ENCODE peak calls at places on chromosomes 2 and 18, in four cellular contexts. X, Z, G and W are unnamed samples. For H3K9me3, the result is how much of the 10 kb centered on the place peaks cover.

GRCh38 chr2:240644171-240644651 is 18.9 kb downstream of the GPR35 start:
- DNase-seq in G (no peak), X (no peak), Z (no peak), W (no peak)

GRCh38 chr2:202064206-202064880 is 8.7 kb upstream of the KIAA2012 start:
- DNase-seq in X (no peak), G (no peak), Z (no peak), W (no peak)

GRCh38 chr2:70854416-70854815 is 18.8 kb upstream of the CD207 start:
- DNase-seq in Z (no peak), G (no peak), X (no peak), W (no peak)

GRCh38 chr18:449374-449773 is 51.1 kb downstream of the COLEC12 start:
- DNase-seq in X (no peak), Z (no peak), G (no peak), W (no peak)

GRCh38 chr18:7592305-7593071 is 25.4 kb downstream of the PTPRM start:
- DNase-seq in G (no peak), X (no peak), Z (no peak), W (no peak)

GRCh38 chr2:225328192-225328591 is 71.3 kb upstream of the NYAP2 start:
- DNase-seq in Z (no peak), G (no peak), X (no peak), W (no peak)

GRCh38 chr18:27419646-27420045 is 234.5 kb upstream of the CHST9 start:
- DNase-seq in Z (no peak), X (no peak), G (no peak), W (no peak)

GRCh38 chr2:230956827-230957755 is 32.0 kb upstream of the GPR55 start:
- DNase-seq in Z (no peak), X (peak), G (no peak), W (no peak)

GRCh38 chr18:46481048-46481846 is 175.8 kb downstream of the LOXHD1 start:
- DNase-seq in X (peak), Z (no peak), G (no peak), W (peak)

GRCh38 chr2:109164739-109165221 is 35.8 kb downstream of the SH3RF3 start:
- DNase-seq in G (peak), X (no peak), Z (no peak), W (no peak)

GRCh38 chr18:7755753-7756475 is 188.8 kb downstream of the PTPRM start:
- DNase-seq in X (no peak), G (no peak), Z (no peak), W (no peak)

GRCh38 chr2:172101707-172102158 is 967 bp downstream of the DLX2 start:
- DNase-seq in X (no peak), Z (no peak), G (no peak), W (no peak)

GRCh38 chr2:105439130-105439529 is 40.3 kb upstream of the FHL2 start:
- DNase-seq in G (no peak), X (no peak), Z (no peak), W (no peak)

GRCh38 chr2:9806656-9807055 is 36.6 kb upstream of the TAF1B start:
- DNase-seq in G (peak), Z (no peak), X (no peak), W (no peak)

GRCh38 chr18:63427566-63427965 is 5.3 kb upstream of the VPS4B start:
- DNase-seq in G (no peak), Z (no peak), X (peak), W (no peak)

GRCh38 chr2:228543117-228543516 is 361.6 kb upstream of the SPHKAP start:
- DNase-seq in G (no peak), X (no peak), Z (no peak), W (no peak)

GRCh38 chr18:59918320-59918755 is 18.5 kb downstream of the PMAIP1 start:
- DNase-seq in G (no peak), Z (no peak), X (peak), W (no peak)

GRCh38 chr2:198863655-198864054 is 594.1 kb downstream of the SATB2 start:
- DNase-seq in Z (no peak), G (no peak), X (no peak), W (no peak)

GRCh38 chr2:223297788-223298187 is 245.8 kb downstream of the KCNE4 start:
- DNase-seq in Z (no peak), G (no peak), X (no peak), W (no peak)

GRCh38 chr18:25467226-25468065 is 115.5 kb upstream of the ZNF521 start:
- DNase-seq in Z (no peak), G (peak), X (no peak), W (no peak)

GRCh38 chr2:173090973-173091660 is 15.5 kb downstream of the MAP3K20 start:
- DNase-seq in Z (no peak), X (no peak), G (no peak), W (no peak)

GRCh38 chr2:72104821-72105588 is 42.7 kb downstream of the CYP26B1 start:
- DNase-seq in X (no peak), Z (no peak), G (no peak), W (no peak)

GRCh38 chr18:32772580-32773186 is at the start of gene KLHL14:
- DNase-seq in X (no peak), G (no peak), Z (no peak), W (no peak)

GRCh38 chr2:225041871-225042799 is at the start of gene DOCK10:
- DNase-seq in G (no peak), X (peak), Z (peak), W (peak)

GRCh38 chr2:55901941-55902340 is 21.6 kb downstream of the EFEMP1 start:
- DNase-seq in Z (no peak), G (no peak), X (no peak), W (no peak)

GRCh38 chr2:6384341-6384740 is 481.4 kb downstream of the CMPK2 start:
- DNase-seq in G (no peak), Z (no peak), X (peak), W (no peak)

GRCh38 chr2:58107803-58108710 is 61.5 kb downstream of the VRK2 start:
- DNase-seq in Z (no peak), G (no peak), X (no peak), W (no peak)

GRCh38 chr2:24855703-24856102 is 62.5 kb downstream of the CENPO start:
- DNase-seq in X (no peak), Z (no peak), G (peak), W (no peak)

GRCh38 chr2:28274911-28275685 is 117.6 kb upstream of the FOSL2 start:
- DNase-seq in Z (no peak), G (peak), X (peak), W (no peak)

GRCh38 chr2:173972636-173973035 is 7.5 kb upstream of the SP3 start:
- DNase-seq in G (no peak), Z (no peak), X (no peak), W (no peak)

GRCh38 chr18:7002107-7002506 is 115.5 kb downstream of the LAMA1 start:
- DNase-seq in X (no peak), Z (no peak), G (no peak), W (no peak)

GRCh38 chr2:47118581-47118980 is 36.5 kb downstream of the STPG4 start:
- DNase-seq in X (no peak), G (no peak), Z (no peak), W (no peak)

GRCh38 chr2:47119001-47119400 is 36.1 kb downstream of the STPG4 start:
- DNase-seq in X (no peak), Z (no peak), G (no peak), W (no peak)
- H3K27ac ChIP-seq in X (no peak), Z (no peak), G (no peak), W (no peak)

GRCh38 chr2:239436669-239437325 is 36.0 kb upstream of the HDAC4 start:
- DNase-seq in Z (no peak), G (no peak), X (no peak), W (no peak)

GRCh38 chr2:239439383-239440315 is 38.8 kb upstream of the HDAC4 start:
- DNase-seq in X (no peak), G (no peak), Z (no peak), W (no peak)

GRCh38 chr2:239438968-239439367 is 38.1 kb upstream of the HDAC4 start:
- DNase-seq in G (no peak), Z (no peak), X (no peak), W (no peak)

GRCh38 chr2:239440511-239440959 is 39.7 kb upstream of the HDAC4 start:
- DNase-seq in X (no peak), Z (no peak), G (no peak), W (no peak)

GRCh38 chr2:239438368-239438767 is 37.5 kb upstream of the HDAC4 start:
- DNase-seq in G (no peak), X (no peak), Z (no peak), W (no peak)
- H3K9me3 ChIP-seq in G (under half), X (under half), Z (under half), W (under half)

DNA sequence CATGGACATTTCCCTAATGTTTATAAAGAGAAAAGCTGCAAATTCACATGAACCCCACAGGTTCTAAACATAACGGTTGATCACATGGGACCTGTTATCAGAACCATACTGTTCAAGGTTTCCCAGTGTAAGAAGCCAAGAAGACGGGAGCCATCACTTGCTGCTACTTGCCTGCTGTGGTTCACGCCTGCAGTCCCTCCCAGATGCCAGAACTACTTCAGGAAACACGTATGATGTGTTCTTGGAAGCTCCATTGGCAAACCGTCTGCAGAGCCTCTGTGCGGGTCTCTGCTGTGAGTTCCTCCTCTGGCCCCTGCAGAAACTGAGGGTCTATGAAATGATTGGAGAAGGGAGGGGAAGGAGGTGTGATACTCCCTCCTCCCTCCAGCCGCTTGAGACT is 75.2 kb downstream of the CABLES1 start:
- DNase-seq in Z (no peak), G (no peak), X (no peak), W (no peak)
- H3K27ac ChIP-seq in Z (no peak), G (no peak), X (no peak), W (no peak)

DNA sequence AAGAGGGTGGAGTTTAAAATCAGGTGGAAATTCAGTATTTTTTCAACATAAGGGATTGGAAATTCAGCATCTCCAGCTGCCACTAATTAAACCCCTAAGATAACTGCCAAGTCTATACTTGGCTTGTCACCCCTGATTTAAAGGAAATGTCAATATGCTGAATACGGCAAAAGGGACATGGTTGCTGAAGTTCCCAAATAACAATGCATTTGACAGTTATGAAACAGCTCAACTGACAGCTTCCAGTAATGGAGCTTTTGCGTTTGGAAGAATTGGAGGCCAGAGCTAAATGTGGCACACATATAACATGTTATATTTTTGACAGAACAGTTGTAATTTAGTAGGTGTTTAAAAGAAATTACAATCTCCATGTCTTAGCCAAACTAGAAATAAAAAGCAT is 1867.9 kb upstream of the LRRTM1 start:
- DNase-seq in Z (no peak), G (no peak), X (no peak), W (no peak)
- H3K9me3 ChIP-seq in Z (under half), G (under half), X (under half), W (under half)

GRCh38 chr2:8539743-8540551 is 141.9 kb upstream of the ID2 start:
- DNase-seq in G (no peak), Z (no peak), X (peak), W (no peak)

GRCh38 chr2:8538531-8538930 is 143.3 kb upstream of the ID2 start:
- DNase-seq in X (no peak), G (no peak), Z (no peak), W (no peak)

GRCh38 chr2:8540552-8541055 is 141.3 kb upstream of the ID2 start:
- DNase-seq in X (no peak), Z (no peak), G (no peak), W (no peak)

GRCh38 chr2:8537572-8538155 is 144.2 kb upstream of the ID2 start:
- DNase-seq in X (no peak), Z (no peak), G (no peak), W (no peak)

DNA sequence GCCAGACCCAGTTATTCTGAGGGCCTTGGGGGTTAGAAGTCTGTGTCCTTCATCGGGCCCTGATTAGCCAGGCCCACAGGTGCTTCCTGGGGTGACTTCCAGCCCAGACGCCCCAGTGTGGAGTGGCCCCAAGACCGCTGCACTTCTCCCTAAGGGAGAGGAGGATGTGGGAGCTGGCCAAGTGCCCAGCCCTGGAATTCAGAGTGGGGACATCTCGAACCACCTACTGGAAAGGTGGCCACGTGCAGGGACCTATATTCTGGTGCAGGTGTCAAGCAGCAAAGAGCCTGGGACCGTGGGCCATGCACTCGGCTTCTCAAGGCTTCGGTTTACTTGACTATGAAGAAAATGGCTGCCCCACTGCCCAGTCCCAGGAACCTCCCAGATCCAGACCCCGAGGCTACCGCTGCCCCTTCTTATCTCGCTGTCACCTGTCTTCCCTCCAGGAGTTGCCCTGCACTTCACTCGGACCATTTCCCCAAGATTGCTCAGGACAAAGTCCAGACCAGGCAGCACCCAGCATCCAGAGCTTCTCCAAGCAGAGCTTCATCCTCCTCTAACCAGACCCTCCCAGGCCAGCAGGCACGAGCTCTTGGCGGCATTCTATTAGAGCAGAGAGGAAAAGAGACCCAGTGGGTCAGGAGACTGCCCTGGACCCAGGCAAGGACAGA is 142.8 kb upstream of the ID2 start:
- DNase-seq in G (no peak), X (no peak), Z (no peak), W (no peak)
- H3K27ac ChIP-seq in G (no peak), X (peak), Z (no peak), W (no peak)

DNA sequence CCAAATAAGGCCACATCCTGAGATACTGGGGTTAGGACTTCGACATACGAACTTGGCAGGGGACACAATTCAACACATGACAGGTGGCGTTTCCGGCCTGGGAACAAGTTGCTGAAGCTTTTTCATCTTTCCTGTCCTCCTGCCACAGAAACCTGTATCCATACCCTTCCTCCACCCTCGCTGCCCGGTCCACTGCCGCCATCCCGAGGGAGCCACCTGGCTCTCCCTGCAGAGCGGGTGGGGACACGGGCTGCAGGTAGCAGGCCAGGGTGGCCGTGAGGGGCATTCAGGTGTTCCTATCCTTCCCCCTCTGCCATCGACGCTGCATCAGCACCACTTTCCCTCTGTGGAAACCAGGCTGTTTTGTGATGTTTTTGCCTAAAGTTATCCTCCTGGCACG is 74.4 kb upstream of the TWIST2 start:
- DNase-seq in Z (no peak), G (no peak), X (no peak), W (no peak)
- H3K9me3 ChIP-seq in Z (under half), G (under half), X (under half), W (under half)

GRCh38 chr18:12907258-12907925 is 23.4 kb upstream of the PTPN2 start:
- DNase-seq in X (no peak), Z (no peak), G (no peak), W (no peak)

GRCh38 chr18:12906773-12907172 is 22.7 kb upstream of the PTPN2 start:
- DNase-seq in Z (no peak), X (no peak), G (no peak), W (no peak)

GRCh38 chr18:12908706-12909105 is 24.7 kb upstream of the PTPN2 start:
- DNase-seq in G (no peak), X (no peak), Z (no peak), W (no peak)

GRCh38 chr18:12906119-12906518 is 22.1 kb upstream of the PTPN2 start:
- DNase-seq in X (no peak), Z (no peak), G (no peak), W (no peak)

GRCh38 chr18:12904012-12904516 is 20.0 kb upstream of the PTPN2 start:
- DNase-seq in Z (no peak), X (no peak), G (no peak), W (peak)
- H3K27ac ChIP-seq in Z (no peak), X (no peak), G (no peak), W (no peak)